ENCODE peak calls at places on chromosome 20, in ten cellular contexts. P, R, E, C, X, V, M, B, A and I are unnamed samples.

GRCh38 chr20:46699651-46700359 is 9.6 kb upstream of the SLC2A10 start:
- DNase-seq in M (no peak), E (no peak), R (no peak), P (peak; percentile 52), X (no peak), C (no peak), B (no peak), A (no peak), V (no peak), I (no peak)

GRCh38 chr20:7497985-7498384 is 442.3 kb downstream of the HAO1 start:
- DNase-seq in B (no peak), V (no peak), X (no peak), M (no peak), A (no peak), R (no peak), C (no peak), P (no peak), E (no peak), I (no peak)

GRCh38 chr20:46027245-46027853 is 1.7 kb upstream of the SLC12A5 start:
- DNase-seq in X (no peak), P (peak; percentile 61), V (no peak), M (no peak), R (no peak), E (no peak), C (no peak), A (no peak), B (peak; percentile 31), I (no peak)

GRCh38 chr20:11777387-11777786 is 140.3 kb upstream of the BTBD3 start:
- DNase-seq in C (no peak), A (no peak), P (no peak), M (no peak), X (no peak), E (no peak), V (no peak), B (no peak), R (no peak), I (no peak)

GRCh38 chr20:53599378-53599777 is 5.7 kb upstream of the ZNF217 start:
- DNase-seq in A (peak; percentile 45), B (no peak), X (no peak), R (no peak), M (peak; percentile 21), E (peak; percentile 14), C (no peak), V (no peak), P (no peak), I (no peak)

GRCh38 chr20:10167594-10167993 is 51.0 kb upstream of the SNAP25 start:
- DNase-seq in M (no peak), P (no peak), B (no peak), C (no peak), X (no peak), A (no peak), V (no peak), R (no peak), E (no peak), I (no peak)

GRCh38 chr20:57398231-57398821 is 7.1 kb downstream of the RBM38 start:
- DNase-seq in P (no peak), V (peak; percentile 59), C (no peak), M (peak; percentile 80), R (no peak), X (no peak), E (peak; percentile 35), A (peak; percentile 89), B (peak; percentile 85), I (peak; percentile 78)

GRCh38 chr20:64156886-64157875 is 7.1 kb upstream of the MYT1 start:
- DNase-seq in R (no peak), X (no peak), A (peak; percentile 50), V (no peak), C (no peak), M (no peak), B (no peak), E (no peak), P (no peak), I (no peak)

GRCh38 chr20:56893206-56893605 is 264.1 kb downstream of the TFAP2C start:
- DNase-seq in R (no peak), C (no peak), P (no peak), V (no peak), X (no peak), E (no peak), B (no peak), A (no peak), M (no peak), I (no peak)

GRCh38 chr20:62752181-62752670 is 43.6 kb downstream of the NTSR1 start:
- DNase-seq in M (no peak), A (no peak), B (no peak), P (no peak), V (no peak), E (no peak), R (no peak), X (no peak), C (no peak), I (no peak)

GRCh38 chr20:40868568-40869223 is 159.9 kb upstream of the TOP1 start:
- DNase-seq in E (no peak), B (peak; percentile 62), M (no peak), A (no peak), P (peak; percentile 85), X (no peak), R (no peak), C (no peak), V (no peak), I (peak; percentile 16)

GRCh38 chr20:9241721-9242427 is 173.0 kb downstream of the PLCB4 start:
- DNase-seq in R (no peak), M (no peak), X (no peak), B (no peak), P (peak; percentile 45), E (no peak), V (no peak), C (no peak), A (no peak), I (no peak)

GRCh38 chr20:50226093-50226974 is 35.7 kb downstream of the CEBPB start:
- DNase-seq in X (no peak), E (peak; percentile 84), B (peak; percentile 88), M (no peak), A (peak; percentile 84), P (peak; percentile 68), C (peak; percentile 41), R (no peak), V (peak; percentile 81), I (peak; percentile 20)

GRCh38 chr20:46998497-46999190 is 104.0 kb downstream of the EYA2 start:
- DNase-seq in A (no peak), B (no peak), E (no peak), V (no peak), P (no peak), X (no peak), M (peak; percentile 52), C (no peak), R (no peak), I (no peak)

GRCh38 chr20:12882832-12883506 is 125.8 kb upstream of the SPTLC3 start:
- DNase-seq in V (no peak), B (no peak), R (no peak), A (no peak), C (no peak), X (no peak), P (peak; percentile 45), E (no peak), M (no peak), I (no peak)

DNA sequence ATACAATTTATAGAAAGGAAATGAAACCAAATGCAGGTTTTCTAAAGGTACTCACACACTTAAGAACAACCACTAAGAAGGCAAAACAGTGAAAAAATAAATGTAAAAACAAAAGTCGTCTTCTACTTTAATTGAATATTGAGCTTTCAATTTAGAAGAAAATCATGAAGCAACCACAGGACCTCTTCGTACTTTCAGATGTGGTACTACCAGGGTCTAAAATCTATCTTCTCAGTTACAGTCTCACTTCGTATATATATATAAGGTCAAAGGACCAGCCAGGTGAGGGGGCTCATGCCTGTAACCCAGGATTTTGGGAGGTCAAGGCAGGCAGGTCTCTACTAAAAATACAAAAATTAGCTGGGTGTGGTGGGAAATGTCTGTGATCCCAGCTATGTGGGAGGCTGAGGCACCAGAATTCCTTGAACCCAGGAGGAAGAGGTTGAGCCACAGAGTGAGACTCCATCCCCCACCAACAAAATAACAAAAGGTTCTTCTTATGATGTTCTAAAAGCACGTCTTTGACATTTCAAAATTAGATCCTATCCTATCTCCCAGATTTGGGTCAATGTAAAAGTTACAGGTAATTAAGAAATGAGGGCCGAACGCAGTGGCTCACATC is 12.5 kb downstream of the ROMO1 start:
- DNase-seq in V (no peak), C (no peak), P (no peak), X (no peak), A (no peak), B (no peak), M (no peak), R (no peak), E (no peak), I (no peak)
- TF ChIP-seq POLR2A in V (no peak), C (no peak), P (no peak), X (no peak), A (no peak), B (no peak), M (no peak), R (no peak), E (no peak), I (no peak)

GRCh38 chr20:44448753-44449546 is 26.7 kb upstream of the TTPAL start:
- DNase-seq in A (no peak), R (peak; percentile 16), B (no peak), C (no peak), V (no peak), M (no peak), P (no peak), E (no peak), X (peak; percentile 89), I (no peak)
- TF ChIP-seq CTCF in A (no peak), R (peak; percentile 77), B (no peak), C (no peak), V (no peak), M (no peak), P (peak; percentile 9), E (no peak), X (peak; percentile 71), I (no peak)

DNA sequence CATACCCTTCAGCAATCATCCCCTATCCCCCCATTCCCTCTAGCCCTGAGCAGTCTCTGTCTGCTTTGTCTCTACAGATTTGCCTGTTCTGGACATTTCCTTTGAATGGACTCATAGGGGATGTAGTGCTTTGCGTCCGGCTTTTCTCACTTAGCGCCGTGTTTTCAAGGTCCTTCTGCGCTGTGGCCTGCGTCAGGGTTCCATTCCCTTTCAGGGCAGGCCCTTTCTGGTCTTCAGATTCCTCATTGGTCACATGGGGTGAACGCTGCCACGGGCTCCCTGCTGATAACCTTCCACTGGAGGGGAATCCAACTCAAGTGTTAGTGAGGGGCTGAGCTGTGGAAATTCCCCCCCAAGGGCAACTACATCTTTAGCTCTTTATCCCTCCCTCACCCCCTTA is 36.4 kb upstream of the APCDD1L start:
- DNase-seq in A (peak; percentile 43), E (no peak), C (no peak), V (no peak), R (no peak), B (no peak), X (no peak), P (no peak), M (no peak), I (no peak)
- TF ChIP-seq POLR2A in A (no peak), E (no peak), C (no peak), V (no peak), R (no peak), B (no peak), X (no peak), P (no peak), M (no peak), I (no peak)

DNA sequence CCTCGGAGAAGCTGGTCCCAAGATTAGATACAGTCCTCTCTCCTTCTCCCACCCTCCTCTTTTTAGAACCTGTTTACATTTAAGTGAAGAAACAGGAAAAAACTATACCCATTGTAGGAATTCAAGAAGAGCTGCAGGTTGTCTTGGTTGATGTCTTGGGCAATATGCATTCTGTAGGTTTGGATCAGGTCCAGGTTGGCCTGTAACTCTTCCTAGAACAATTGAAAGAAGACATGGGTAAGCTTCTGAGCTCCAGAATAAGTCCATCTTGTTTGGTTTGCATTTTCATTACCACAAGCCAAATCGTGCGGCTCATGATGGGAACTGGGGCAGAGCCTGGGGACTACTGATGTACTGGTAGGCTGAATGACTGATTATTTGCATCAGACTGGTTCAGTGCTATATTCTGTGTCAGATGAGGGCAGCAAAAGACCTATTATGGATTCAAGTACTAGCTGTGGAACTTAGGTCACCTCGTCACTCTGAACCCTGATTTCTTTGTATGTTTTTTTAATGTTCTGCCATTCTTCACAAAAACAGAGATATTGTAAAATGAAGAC is 20.3 kb upstream of the SLA2 start:
- DNase-seq in M (no peak), X (no peak), A (no peak), V (no peak), E (no peak), C (no peak), P (peak; percentile 46), R (no peak), B (no peak), I (no peak)
- TF ChIP-seq CTCF in M (no peak), X (no peak), A (no peak), V (no peak), E (no peak), C (no peak), P (peak; percentile 46), R (no peak), B (no peak), I (no peak)